ENCODE peak calls at places on chromosomes 11 and 22, in eight cellular contexts. E, K, J, M, W, O, G and C are unnamed samples.

GRCh38 chr11:115939104-115939503 is 434.9 kb upstream of the CADM1 start:
- DNase-seq in G (no peak), E (no peak), W (no peak), K (no peak), J (no peak), M (no peak), O (no peak), C (no peak)

GRCh38 chr11:64913171-64913727 is 3.8 kb downstream of the ATG2A start:
- DNase-seq in G (no peak), M (no peak), K (no peak), W (no peak), O (no peak), J (no peak), E (no peak), C (no peak)

GRCh38 chr11:67648140-67648795 is 2.3 kb downstream of the ACY3 start:
- DNase-seq in O (peak; percentile 11), M (no peak), E (peak; percentile 59), W (no peak), G (peak; percentile 24), J (peak; percentile 70), K (no peak), C (peak; percentile 31)

GRCh38 chr11:93524173-93524536 is 19.0 kb downstream of the SMCO4 start:
- DNase-seq in G (no peak), K (no peak), M (no peak), O (no peak), J (no peak), E (no peak), W (no peak), C (no peak)

GRCh38 chr11:67401495-67402191 is at the start of gene PPP1CA:
- DNase-seq in J (peak; percentile 88), O (peak; percentile 91), E (peak; percentile 53), M (peak; percentile 94), K (peak; percentile 87), G (peak; percentile 92), W (peak; percentile 85), C (peak; percentile 81)

GRCh38 chr22:27080191-27080590 is 422.8 kb downstream of the MIAT start:
- DNase-seq in M (no peak), J (no peak), O (no peak), W (no peak), G (no peak), K (no peak), E (no peak), C (no peak)

GRCh38 chr22:37471721-37472417 is 14.3 kb downstream of the MFNG start:
- DNase-seq in G (no peak), K (no peak), O (no peak), W (no peak), J (no peak), E (no peak), M (no peak), C (peak; percentile 18)

GRCh38 chr11:32809313-32809712 is 14.9 kb upstream of the CCDC73 start:
- DNase-seq in M (peak; percentile 46), J (peak; percentile 62), K (peak; percentile 70), W (peak; percentile 47), E (peak; percentile 60), G (peak; percentile 59), O (no peak), C (peak; percentile 84)

GRCh38 chr11:31050061-31050790 is 319.3 kb downstream of the DCDC1 start:
- DNase-seq in W (peak; percentile 85), K (no peak), G (no peak), O (no peak), E (no peak), J (no peak), M (no peak), C (peak; percentile 71)

GRCh38 chr22:17315310-17315709 is 54.0 kb upstream of the CECR2 start:
- DNase-seq in W (no peak), G (no peak), K (no peak), M (no peak), O (no peak), J (no peak), E (no peak), C (no peak)

GRCh38 chr11:128424867-128425285 is 162.5 kb downstream of the ETS1 start:
- DNase-seq in E (no peak), J (no peak), O (no peak), W (no peak), G (no peak), K (peak; percentile 66), M (no peak), C (no peak)